ENCODE peak calls at places on chromosomes 4 and X, in nine cellular contexts. S, Z, R, M, P, H, X, V and J are unnamed samples.
A peak's percentile ranks its signal among the peaks of the same experiment; 100 is the strongest.

GRCh38 chr4:139315221-139315675 is 13.0 kb upstream of the NDUFC1 start:
- DNase-seq in V (no peak), M (no peak), X (no peak), S (no peak), R (no peak), Z (no peak), H (no peak), P (no peak), J (no peak)

GRCh38 chr4:140924761-140925392 is 168.7 kb upstream of the TBC1D9 start:
- DNase-seq in Z (no peak), H (no peak), S (no peak), P (no peak), V (no peak), X (no peak), M (no peak), R (no peak), J (no peak)

GRCh38 chr4:23770011-23770410 is 119.8 kb downstream of the PPARGC1A start:
- DNase-seq in X (no peak), S (no peak), M (peak; percentile 3), H (no peak), Z (no peak), P (no peak), R (peak; percentile 2), V (no peak), J (no peak)

GRCh38 chr4:46484881-46485280 is 95.0 kb upstream of the GABRA2 start:
- DNase-seq in H (no peak), S (no peak), V (no peak), X (no peak), M (peak; percentile 58), R (peak; percentile 14), P (no peak), Z (no peak), J (no peak)

GRCh38 chr4:16794816-16795445 is 103.5 kb downstream of the LDB2 start:
- DNase-seq in X (peak; percentile 51), Z (no peak), R (peak; percentile 77), M (peak; percentile 72), V (peak; percentile 64), P (peak; percentile 9), H (peak; percentile 59), S (no peak), J (no peak)

GRCh38 chrX:30610050-30610449 is 32.5 kb upstream of the TASL start:
- DNase-seq in X (no peak), M (no peak), Z (no peak), P (no peak), V (no peak), R (no peak), S (no peak), H (no peak), J (no peak)

GRCh38 chr4:172786039-172786792 is 382.4 kb upstream of the GALNT7 start:
- DNase-seq in R (peak; percentile 34), Z (no peak), H (no peak), P (no peak), X (no peak), M (no peak), S (peak; percentile 76), V (no peak), J (no peak)

GRCh38 chrX:2523911-2524310 is 23.1 kb upstream of the DHRSX start:
- DNase-seq in X (no peak), M (no peak), Z (no peak), S (no peak), R (no peak), V (no peak), H (no peak), P (no peak), J (no peak)

GRCh38 chr4:56821394-56822263 is at the start of gene SPINK2:
- DNase-seq in H (no peak), M (no peak), Z (peak; percentile 91), S (peak; percentile 54), P (peak; percentile 22), X (peak; percentile 44), V (no peak), R (no peak), J (peak; percentile 58)

GRCh38 chr4:165814256-165815010 is 58.6 kb upstream of the TLL1 start:
- DNase-seq in V (no peak), P (no peak), X (no peak), R (peak; percentile 4), H (no peak), M (peak; percentile 21), S (no peak), Z (no peak), J (no peak)

GRCh38 chr4:44056721-44057151 is 391.9 kb downstream of the KCTD8 start:
- DNase-seq in P (no peak), H (no peak), M (no peak), R (no peak), X (no peak), V (no peak), Z (no peak), S (no peak), J (no peak)

DNA sequence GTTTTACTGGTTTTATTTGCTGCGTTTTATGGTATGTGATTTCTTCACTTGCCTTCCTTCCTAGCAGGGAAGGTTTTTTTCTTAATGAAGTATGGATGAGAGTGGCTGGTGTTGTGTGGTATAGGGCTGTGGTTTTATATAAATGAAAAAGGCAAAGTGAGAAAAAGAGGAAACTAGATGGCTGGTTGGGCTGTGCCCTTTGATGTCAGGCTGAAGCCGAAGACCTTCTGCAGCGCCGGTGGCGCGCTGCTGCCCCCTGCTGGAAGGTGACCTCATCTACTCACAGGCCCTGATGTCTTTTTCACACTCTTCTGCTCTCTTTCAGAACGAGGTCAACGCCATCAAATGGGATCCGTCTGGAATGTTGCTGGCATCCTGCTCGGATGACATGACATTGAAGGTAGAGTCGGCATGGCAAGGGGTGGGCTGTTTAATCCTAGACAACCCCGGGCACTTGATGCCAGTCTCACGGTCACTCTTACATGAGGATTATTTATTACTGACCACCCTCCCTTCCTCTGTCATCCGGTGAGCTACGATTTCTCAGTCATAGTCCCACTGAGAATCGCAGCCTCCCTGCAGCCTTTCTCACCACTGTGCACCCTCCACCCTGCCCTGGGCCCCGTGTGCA is 56.6 kb downstream of the GPR143 start:
- DNase-seq in R (peak; percentile 69), P (peak; percentile 64), H (peak; percentile 76), V (peak; percentile 82), S (peak; percentile 78), Z (peak; percentile 95), M (peak; percentile 70), X (peak; percentile 78), J (peak; percentile 67)
- TF ChIP-seq CTCF in R (peak; percentile 82), P (peak; percentile 80), H (peak; percentile 60), V (peak; percentile 77), S (peak; percentile 75), Z (peak; percentile 84), M (peak; percentile 70), X (peak; percentile 66), J (no peak)

GRCh38 chr4:152957437-152958185 is 21.5 kb downstream of the FHDC1 start:
- DNase-seq in X (no peak), H (no peak), R (peak; percentile 57), P (peak; percentile 6), M (peak; percentile 57), Z (no peak), S (peak; percentile 69), V (no peak), J (no peak)
- TF ChIP-seq CTCF in X (no peak), H (no peak), R (peak; percentile 47), P (no peak), M (peak; percentile 15), Z (no peak), S (peak; percentile 25), V (no peak), J (no peak)

DNA sequence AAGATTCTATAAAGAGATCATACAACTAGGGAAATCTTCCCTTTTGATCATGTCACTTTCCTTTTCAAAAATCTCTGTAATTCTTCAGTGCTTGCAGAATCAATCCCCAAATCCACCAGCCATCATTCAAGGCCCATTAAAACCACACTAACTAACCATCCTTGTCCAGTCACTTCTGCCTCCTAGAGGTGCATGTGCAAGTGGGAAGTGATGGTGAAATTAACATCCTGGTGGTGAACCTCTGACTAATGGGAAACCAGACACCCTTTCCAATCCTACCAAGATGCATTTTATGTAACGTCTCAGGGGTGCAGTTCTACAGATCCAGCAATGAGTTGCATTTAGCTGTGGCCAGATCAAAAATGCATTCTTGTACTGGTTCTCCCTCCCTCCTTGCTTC is 341.8 kb downstream of the RAPGEF2 start:
- DNase-seq in X (peak; percentile 4), S (no peak), P (peak; percentile 8), R (peak; percentile 63), M (peak; percentile 35), Z (no peak), H (no peak), V (no peak), J (no peak)
- TF ChIP-seq CTCF in X (no peak), S (no peak), P (no peak), R (peak; percentile 42), M (peak; percentile 18), Z (no peak), H (no peak), V (no peak), J (no peak)

GRCh38 chr4:163554870-163555465 is 60.5 kb downstream of the TMA16 start:
- DNase-seq in R (peak; percentile 56), Z (no peak), X (peak; percentile 32), P (no peak), M (peak; percentile 43), S (no peak), H (no peak), V (no peak), J (no peak)

GRCh38 chr4:163553146-163553545 is 58.7 kb downstream of the TMA16 start:
- DNase-seq in Z (no peak), H (no peak), M (no peak), X (no peak), V (no peak), P (no peak), R (no peak), S (no peak), J (no peak)

GRCh38 chr4:163556650-163557391 is 62.3 kb downstream of the TMA16 start:
- DNase-seq in V (no peak), R (no peak), S (no peak), H (no peak), X (no peak), P (no peak), Z (no peak), M (no peak), J (no peak)

GRCh38 chr4:163558539-163559044 is 64.1 kb downstream of the TMA16 start:
- DNase-seq in Z (peak; percentile 82), V (no peak), P (no peak), X (no peak), H (no peak), S (peak; percentile 54), R (no peak), M (no peak), J (peak; percentile 33)

GRCh38 chr4:163556169-163556568 is 61.7 kb downstream of the TMA16 start:
- DNase-seq in P (no peak), V (no peak), Z (no peak), S (no peak), M (no peak), X (no peak), R (peak; percentile 32), H (no peak), J (no peak)
- TF ChIP-seq CTCF in P (peak; percentile 25), V (no peak), Z (peak; percentile 15), S (peak; percentile 6), M (no peak), X (no peak), R (peak; percentile 30), H (no peak), J (no peak)

GRCh38 chrX:155682834-155683233 is 70.1 kb upstream of the TMLHE start:
- DNase-seq in S (no peak), P (no peak), R (no peak), Z (no peak), V (no peak), X (no peak), M (no peak), H (no peak), J (no peak)
- TF ChIP-seq CTCF in S (no peak), P (no peak), R (no peak), Z (no peak), V (no peak), X (no peak), M (no peak), H (no peak), J (no peak)

GRCh38 chr4:81919810-81920209 is 448.1 kb upstream of the RASGEF1B start:
- DNase-seq in R (no peak), V (no peak), Z (no peak), S (no peak), H (no peak), P (no peak), M (peak; percentile 4), X (no peak), J (no peak)
- TF ChIP-seq CTCF in R (no peak), V (no peak), Z (no peak), S (no peak), H (no peak), P (no peak), M (no peak), X (no peak), J (no peak)